ENCODE peak calls at places on chromosomes 13 and 19, in eight cellular contexts. T is activated B cell treated with CpG ODN at 0.5 μM for 24 hours, J is fibroblast of pulmonary artery, N is hepatocyte, Y is fibroblast of villous mesenchyme, P is H1, Q is thoracic aorta, U is epithelial cell of esophagus. K is an unnamed sample.

GRCh38 chr13:29914591-29914990 is 64.2 kb upstream of the UBL3 start:
- DNase-seq in Y (no peak), T (no peak), Q (no peak), U (no peak), P (no peak), J (no peak), N (no peak), K (no peak)

GRCh38 chr19:29800086-29800825 is 11.5 kb upstream of the CCNE1 start:
- DNase-seq in T (no peak), U (peak), N (no peak), Y (no peak), J (no peak), Q (no peak), P (no peak), K (no peak)

GRCh38 chr13:95624020-95624419 is 20.5 kb downstream of the DZIP1 start:
- DNase-seq in J (peak), P (no peak), Q (no peak), T (no peak), N (peak), U (peak), Y (peak), K (peak)

GRCh38 chr13:31161583-31162150 is at the start of gene HSPH1:
- DNase-seq in Q (peak), P (peak), U (peak), T (peak), N (peak), J (peak), Y (peak), K (peak)

GRCh38 chr19:40380199-40381037 is 9.6 kb downstream of the HIPK4 start:
- DNase-seq in Q (no peak), P (no peak), N (no peak), Y (no peak), U (no peak), J (no peak), T (no peak), K (no peak)

GRCh38 chr19:44973982-44974735 is 19.0 kb downstream of the CLPTM1 start:
- DNase-seq in Y (no peak), U (no peak), Q (no peak), P (no peak), T (no peak), J (no peak), N (no peak), K (no peak)

GRCh38 chr13:80979035-80979641 is 638.2 kb upstream of the SPRY2 start:
- DNase-seq in Y (peak), N (peak), Q (no peak), T (no peak), P (peak), J (peak), U (peak), K (peak)

GRCh38 chr13:89749888-89750287 is 1597.6 kb upstream of the MIR17HG start:
- DNase-seq in N (no peak), U (peak), Q (no peak), Y (peak), J (no peak), T (no peak), P (no peak), K (no peak)

GRCh38 chr13:47480941-47481340 is 520.1 kb downstream of the SUCLA2 start:
- DNase-seq in P (no peak), J (no peak), U (no peak), Q (no peak), N (no peak), Y (no peak), T (no peak), K (no peak)

GRCh38 chr19:283395-283794 is 7.8 kb downstream of the PLPP2 start:
- DNase-seq in U (no peak), T (no peak), Y (no peak), Q (no peak), P (no peak), N (no peak), J (no peak), K (no peak)

GRCh38 chr19:282501-282900 is 8.7 kb downstream of the PLPP2 start:
- DNase-seq in U (no peak), N (no peak), Y (no peak), J (no peak), Q (no peak), P (no peak), T (no peak), K (no peak)

GRCh38 chr19:281156-281853 is 9.9 kb downstream of the PLPP2 start:
- DNase-seq in T (no peak), U (no peak), P (no peak), J (no peak), N (no peak), Q (no peak), Y (no peak), K (no peak)

GRCh38 chr19:280541-281007 is 10.6 kb downstream of the PLPP2 start:
- DNase-seq in P (no peak), J (no peak), T (no peak), N (no peak), U (no peak), Q (no peak), Y (no peak), K (no peak)

DNA sequence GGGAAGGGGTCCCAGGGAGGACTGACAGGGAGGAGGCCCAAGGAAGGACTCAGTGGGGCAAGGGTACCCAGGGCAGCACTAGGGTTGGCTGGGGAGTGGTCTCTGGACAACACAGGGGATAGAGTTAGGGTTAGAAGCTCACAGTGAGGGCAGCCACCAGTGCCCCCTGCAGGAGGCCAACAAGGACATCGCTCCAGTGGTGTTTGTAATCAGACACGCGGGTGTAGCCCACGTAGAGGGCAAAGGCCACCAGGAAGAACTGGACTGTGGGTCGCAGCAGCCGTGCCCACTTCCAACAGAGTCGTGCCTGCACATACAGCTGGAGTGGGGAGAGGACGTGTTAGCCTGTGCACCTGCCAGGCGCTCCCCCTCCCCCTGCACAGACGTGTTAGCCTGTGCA is 9.2 kb downstream of the PLPP2 start:
- DNase-seq in N (no peak), Y (no peak), Q (no peak), J (no peak), P (no peak), U (no peak), T (no peak), K (peak)
- TF ChIP-seq CTCF in N (no peak), Y (no peak), Q (no peak), J (no peak), P (peak), U (no peak), T (no peak), K (no peak)

DNA sequence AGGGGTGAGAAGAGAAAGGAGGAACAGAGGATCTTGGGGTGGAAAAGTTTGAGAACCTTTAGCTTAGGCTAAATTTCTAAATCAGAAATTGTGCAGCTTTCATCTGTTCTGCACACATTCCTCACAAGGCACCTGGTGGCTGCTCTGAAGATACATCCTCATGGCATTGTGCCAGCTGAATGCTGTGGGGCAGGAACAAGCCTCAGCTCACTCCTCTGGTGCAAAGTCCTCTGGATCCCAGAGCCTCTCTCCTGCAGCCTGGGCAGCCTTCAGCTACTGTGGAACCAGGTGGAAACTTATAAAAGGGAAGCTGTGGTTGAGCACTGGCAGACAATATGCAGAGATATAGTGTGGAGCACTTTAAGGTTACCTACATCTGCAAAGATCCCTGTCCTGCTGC is 72.3 kb downstream of the KCTD12 start:
- DNase-seq in J (no peak), T (no peak), U (peak), Q (no peak), Y (no peak), P (no peak), N (peak), K (no peak)
- TF ChIP-seq CTCF in J (no peak), T (no peak), U (no peak), Q (no peak), Y (no peak), P (no peak), N (no peak), K (no peak)

GRCh38 chr13:69094485-69094884 is 1013.1 kb upstream of the ATXN8OS start:
- DNase-seq in P (no peak), Y (no peak), T (no peak), U (no peak), N (no peak), J (no peak), Q (no peak), K (no peak)

GRCh38 chr13:69092615-69093322 is 1014.9 kb upstream of the ATXN8OS start:
- DNase-seq in J (no peak), T (no peak), Q (no peak), P (no peak), U (no peak), N (no peak), Y (no peak), K (no peak)
- TF ChIP-seq CTCF in J (no peak), T (no peak), Q (no peak), P (peak), U (no peak), N (no peak), Y (no peak), K (no peak)

DNA sequence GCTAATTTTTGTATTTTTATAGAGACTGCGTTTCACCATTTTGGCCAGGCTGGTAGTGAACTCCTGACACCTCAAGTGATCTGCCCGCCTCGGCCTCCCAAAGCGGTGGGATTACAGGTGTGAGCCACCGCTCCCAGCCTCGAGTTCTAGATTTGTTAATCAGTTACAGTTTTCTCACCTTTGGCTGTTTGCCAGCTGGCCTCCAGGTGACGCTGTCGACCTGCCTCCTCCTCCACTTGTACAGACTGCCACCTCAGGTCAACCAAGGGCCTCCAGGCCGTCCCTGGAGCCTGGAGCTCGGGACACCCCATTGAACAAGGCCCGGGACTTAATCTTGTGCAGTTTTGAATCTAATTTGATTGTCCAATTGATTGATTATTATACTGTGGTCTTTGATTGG is 45.5 kb downstream of the IER2 start:
- DNase-seq in P (peak), N (peak), Q (no peak), U (peak), J (no peak), T (peak), Y (no peak), K (peak)
- TF ChIP-seq CTCF in P (peak), N (peak), Q (no peak), U (no peak), J (no peak), T (no peak), Y (no peak), K (peak)

GRCh38 chr19:41408256-41408655 is 10.6 kb downstream of the BCKDHA start:
- DNase-seq in U (no peak), Y (no peak), P (no peak), N (no peak), J (no peak), T (no peak), Q (no peak), K (no peak)

GRCh38 chr19:41409288-41409687 is 11.7 kb downstream of the BCKDHA start:
- DNase-seq in Y (peak), U (peak), Q (no peak), P (no peak), T (no peak), N (peak), J (peak), K (no peak)

GRCh38 chr19:41405776-41406175 is 8.2 kb downstream of the BCKDHA start:
- DNase-seq in P (no peak), T (no peak), N (no peak), U (no peak), Q (no peak), Y (no peak), J (no peak), K (no peak)

GRCh38 chr19:41410655-41411054 is 13.0 kb downstream of the BCKDHA start:
- DNase-seq in J (no peak), U (no peak), Q (no peak), Y (no peak), T (no peak), N (no peak), P (no peak), K (no peak)

DNA sequence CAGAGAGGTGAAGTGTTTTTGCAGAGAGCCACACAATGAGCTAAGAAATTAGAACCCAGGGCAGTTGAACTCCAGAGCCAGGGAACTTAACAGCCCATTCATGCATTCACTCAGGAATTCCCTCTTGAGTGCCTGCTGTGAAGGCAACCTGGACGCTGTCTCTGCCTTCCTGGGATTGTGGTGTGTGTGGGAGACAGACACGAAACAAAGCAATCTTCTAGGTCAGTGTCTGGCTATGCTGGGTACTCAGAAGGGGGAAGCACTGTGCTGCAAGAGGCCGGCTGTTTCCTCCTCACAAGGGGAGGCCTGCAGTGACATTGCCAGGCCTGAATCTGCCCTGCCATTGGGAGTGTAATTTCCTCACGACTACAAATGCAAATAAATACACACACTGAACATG is 9.7 kb downstream of the BCKDHA start:
- DNase-seq in T (no peak), Q (no peak), U (no peak), J (peak), P (no peak), N (no peak), Y (peak), K (no peak)
- TF ChIP-seq CTCF in T (no peak), Q (no peak), U (no peak), J (peak), P (no peak), N (no peak), Y (no peak), K (no peak)

GRCh38 chr13:49220035-49220855 is at the start of gene MLNR:
- DNase-seq in Q (no peak), N (peak), T (peak), P (no peak), J (no peak), Y (peak), U (peak), K (peak)
- TF ChIP-seq CTCF in Q (peak), N (peak), T (no peak), P (peak), J (no peak), Y (no peak), U (no peak), K (no peak)

DNA sequence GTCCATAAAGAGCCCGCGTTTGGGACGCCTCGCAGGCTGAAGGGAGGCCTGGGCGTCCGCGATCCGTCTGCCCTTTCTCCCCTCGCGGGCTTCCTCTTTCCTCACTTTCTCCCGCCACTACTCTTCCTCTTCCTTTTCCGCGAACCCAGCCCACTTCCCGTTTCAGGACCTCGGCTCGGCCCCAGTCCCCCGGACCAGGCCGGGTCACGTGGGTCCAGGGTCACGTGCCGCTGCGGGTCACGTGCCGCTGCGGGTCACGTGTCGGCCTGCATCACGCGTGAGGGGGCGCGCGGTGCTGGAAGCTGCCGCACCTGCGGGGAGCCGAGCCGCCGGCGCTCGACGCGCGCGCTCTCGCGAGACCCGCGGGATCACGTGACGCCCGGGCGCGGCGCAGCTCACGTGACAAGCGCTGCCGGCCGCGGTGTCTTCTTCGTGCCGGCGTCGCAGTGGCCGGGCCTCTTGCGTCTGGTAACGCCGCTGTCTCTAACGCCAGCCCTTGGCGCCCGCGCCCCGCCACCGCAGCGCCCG is at the start of gene LAMP1:
- DNase-seq in Q (peak), U (peak), J (peak), T (peak), N (peak), P (peak), Y (peak), K (peak)
- TF ChIP-seq CTCF in Q (no peak), U (no peak), J (no peak), T (no peak), N (no peak), P (no peak), Y (no peak), K (no peak)

DNA sequence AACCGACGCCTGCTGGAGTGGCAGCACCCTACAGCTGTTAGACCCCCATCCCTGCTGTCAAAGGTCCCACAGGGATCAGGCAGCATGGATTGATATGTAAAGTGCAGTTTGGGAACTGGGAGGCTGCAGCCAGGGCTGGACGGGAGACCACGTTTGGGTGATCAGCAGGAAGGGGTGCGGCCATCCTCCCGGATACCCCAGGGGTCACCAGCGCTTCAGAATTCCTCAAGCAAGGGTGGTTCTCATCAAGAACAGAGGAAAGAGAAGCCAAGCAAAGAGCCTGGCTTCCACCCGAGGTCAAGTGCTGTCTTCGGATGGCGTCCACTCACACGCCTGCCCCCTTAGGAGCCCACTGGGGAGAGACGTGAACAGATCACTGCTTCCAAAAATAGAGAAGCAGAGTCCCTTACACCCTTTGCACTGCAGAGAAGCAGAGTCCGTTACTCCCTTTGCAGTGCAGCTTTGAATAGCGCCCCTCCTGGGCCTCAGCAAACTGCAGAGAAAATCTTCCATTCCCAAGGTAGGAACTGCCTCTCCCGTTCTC is 35.5 kb downstream of the DHRS12 start:
- DNase-seq in U (no peak), Q (no peak), P (no peak), Y (no peak), N (no peak), J (no peak), T (no peak), K (no peak)
- TF ChIP-seq CTCF in U (peak), Q (no peak), P (peak), Y (no peak), N (no peak), J (no peak), T (no peak), K (no peak)

GRCh38 chr13:68897331-68897730 is 1210.3 kb upstream of the ATXN8OS start:
- DNase-seq in T (no peak), N (no peak), Q (no peak), J (no peak), U (no peak), P (no peak), Y (no peak), K (no peak)

DNA sequence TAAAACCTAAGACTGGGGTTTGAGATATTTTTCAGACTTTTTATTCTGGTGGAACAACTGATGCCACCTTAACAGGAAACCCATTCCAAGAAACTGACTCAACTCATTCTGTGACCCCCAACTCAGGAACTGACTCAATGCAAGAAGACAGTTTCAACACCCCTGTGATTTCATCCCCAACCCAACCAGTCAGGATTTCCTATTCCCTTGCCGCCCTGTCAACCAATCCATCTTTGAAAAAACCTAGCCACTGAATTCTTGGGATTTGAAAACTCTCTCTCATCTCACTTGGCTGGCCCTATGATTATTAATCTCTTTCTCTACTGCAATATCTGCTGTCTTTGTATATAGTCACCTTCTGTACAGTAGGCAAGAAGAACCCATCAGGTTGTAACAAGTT is 1211.9 kb upstream of the ATXN8OS start:
- DNase-seq in P (no peak), J (no peak), T (no peak), U (peak), Q (no peak), Y (no peak), N (no peak), K (no peak)
- TF ChIP-seq CTCF in P (no peak), J (no peak), T (no peak), U (no peak), Q (no peak), Y (no peak), N (no peak), K (no peak)

K was measured in GM10248.